ENCODE peak calls at places on chromosomes 11 and 22, in six cellular contexts. O, Q, L, X, W and D are unnamed samples.
A peak's percentile ranks its signal among the peaks of the same experiment; 100 is the strongest.

GRCh38 chr22:44839061-44839460 is 86.7 kb downstream of the ARHGAP8 start:
- DNase-seq in X (no peak), L (no peak), W (no peak), Q (no peak), O (no peak), D (no peak)

GRCh38 chr11:9250139-9250582 is 15.0 kb downstream of the DENND5A start:
- DNase-seq in W (no peak), O (no peak), X (no peak), L (no peak), Q (no peak), D (no peak)

GRCh38 chr11:109695696-109696095 is 273.7 kb downstream of the C11orf87 start:
- DNase-seq in X (no peak), L (no peak), Q (peak; percentile 10), W (no peak), O (no peak), D (peak; percentile 49)

GRCh38 chr11:12063251-12063650 is 47.1 kb upstream of the MICAL2 start:
- DNase-seq in L (no peak), X (no peak), Q (no peak), O (no peak), W (no peak), D (no peak)

GRCh38 chr22:37797874-37798500 is 9.7 kb upstream of the GCAT start:
- DNase-seq in W (no peak), Q (no peak), O (no peak), L (no peak), X (peak; percentile 18), D (no peak)

GRCh38 chr11:134063991-134064747 is 4.7 kb upstream of the JAM3 start:
- DNase-seq in X (no peak), O (no peak), W (peak; percentile 97), L (no peak), Q (no peak), D (no peak)

GRCh38 chr11:45028921-45029680 is 78.4 kb upstream of the TP53I11 start:
- DNase-seq in O (no peak), L (no peak), Q (no peak), X (peak; percentile 14), W (no peak), D (no peak)

GRCh38 chr11:64536396-64536935 is 54.6 kb upstream of the SLC22A12 start:
- DNase-seq in W (no peak), O (no peak), L (no peak), Q (peak; percentile 15), X (no peak), D (peak; percentile 20)

GRCh38 chr22:45418056-45418769 is 4.7 kb downstream of the RIBC2 start:
- DNase-seq in O (no peak), X (no peak), Q (no peak), L (no peak), W (no peak), D (no peak)

GRCh38 chr11:32658639-32659406 is 75.2 kb downstream of the EIF3M start:
- DNase-seq in L (no peak), O (no peak), X (no peak), Q (peak; percentile 53), W (no peak), D (no peak)

GRCh38 chr11:124799384-124800225 is 601 bp downstream of the MSANTD2 start:
- DNase-seq in X (peak; percentile 48), O (no peak), L (peak; percentile 55), Q (peak; percentile 18), W (peak; percentile 57), D (peak; percentile 56)
- H3K4ac ChIP-seq in X (peak overlapping the region; percentile 41), O (no peak overlapping the region), L (peak overlapping the region; percentile 95), Q (peak overlapping the region; percentile 84), W (peak overlapping the region; percentile 96), D (peak overlapping the region; percentile 84)

GRCh38 chr11:61007971-61008896 is 36.8 kb downstream of the CD6 start:
- DNase-seq in X (peak; percentile 93), Q (no peak), L (peak; percentile 30), O (peak; percentile 58), W (peak; percentile 60), D (no peak)
- H2AFZ ChIP-seq in X (no peak overlapping the region), Q (peak overlapping the region; percentile 54), L (peak overlapping the region; percentile 76), O (no peak overlapping the region), W (peak overlapping the region; percentile 67), D (no peak overlapping the region)

GRCh38 chr11:79414644-79415317 is 26.0 kb downstream of the TENM4 start:
- DNase-seq in Q (peak; percentile 81), X (no peak), W (no peak), L (no peak), O (no peak), D (peak; percentile 65)
- H3K79me1 ChIP-seq in Q (peaks cover 56% of the 10 kb centered on the region), X (no peaks in the 10 kb centered on the region), W (no peaks in the 10 kb centered on the region), L (peaks cover 2% of the 10 kb centered on the region), O (peaks cover 2% of the 10 kb centered on the region), D (no peaks in the 10 kb centered on the region)

GRCh38 chr11:123799438-123799837 is 6.7 kb downstream of the OR6M1 start:
- DNase-seq in W (no peak), Q (no peak), L (no peak), O (no peak), X (no peak), D (no peak)
- H3K4ac ChIP-seq in W (no peak overlapping the region), Q (no peak overlapping the region), L (no peak overlapping the region), O (no peak overlapping the region), X (no peak overlapping the region), D (no peak overlapping the region)

GRCh38 chr22:25366876-25367466 is 147.5 kb downstream of the CRYBB2 start:
- DNase-seq in O (no peak), Q (no peak), X (no peak), W (no peak), L (no peak), D (no peak)

GRCh38 chr22:25367756-25368155 is 148.3 kb downstream of the CRYBB2 start:
- DNase-seq in L (no peak), W (no peak), X (no peak), Q (no peak), O (no peak), D (no peak)

GRCh38 chr22:25368271-25368670 is 148.8 kb downstream of the CRYBB2 start:
- DNase-seq in L (no peak), X (no peak), W (no peak), Q (peak; percentile 77), O (no peak), D (peak; percentile 45)

GRCh38 chr22:25370322-25370721 is 150.9 kb downstream of the CRYBB2 start:
- DNase-seq in W (no peak), L (no peak), X (no peak), O (no peak), Q (no peak), D (no peak)

GRCh38 chr22:25369133-25369532 is 149.7 kb downstream of the CRYBB2 start:
- DNase-seq in X (no peak), W (no peak), O (no peak), Q (no peak), L (no peak), D (no peak)
- H2AFZ ChIP-seq in X (no peak overlapping the region), W (no peak overlapping the region), O (no peak overlapping the region), Q (no peak overlapping the region), L (no peak overlapping the region), D (no peak overlapping the region)

DNA sequence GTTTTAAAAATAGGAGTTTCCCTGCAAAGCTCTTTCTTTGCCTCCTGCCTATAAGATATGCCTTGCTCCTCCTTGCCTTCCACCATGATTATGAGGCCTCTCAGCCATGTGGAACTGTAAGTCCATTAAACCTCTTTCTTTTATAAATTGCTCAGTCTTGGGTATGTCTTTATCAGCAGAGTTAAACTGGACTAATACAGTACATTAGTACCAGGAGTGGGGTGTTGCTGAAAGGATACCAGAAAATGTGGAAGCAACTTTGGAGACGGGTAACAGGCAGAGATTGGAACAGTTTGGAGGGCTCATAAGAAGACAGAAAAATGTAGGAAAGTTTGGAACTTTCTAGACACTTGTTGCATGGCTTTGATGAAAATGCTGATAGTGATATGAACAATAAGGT is 709.9 kb downstream of the LUZP2 start:
- DNase-seq in O (no peak), Q (no peak), W (no peak), L (no peak), X (no peak), D (no peak)
- H3K79me1 ChIP-seq in O (no peaks in the 10 kb centered on the region), Q (no peaks in the 10 kb centered on the region), W (no peaks in the 10 kb centered on the region), L (no peaks in the 10 kb centered on the region), X (no peaks in the 10 kb centered on the region), D (no peaks in the 10 kb centered on the region)

GRCh38 chr22:20982563-20982882 is 426 bp downstream of the LZTR1 start:
- DNase-seq in O (no peak), L (no peak), X (no peak), W (no peak), Q (no peak), D (no peak)
- H3K4ac ChIP-seq in O (peak overlapping the region; percentile 44), L (no peak overlapping the region), X (no peak overlapping the region), W (no peak overlapping the region), Q (peak overlapping the region; percentile 88), D (peak overlapping the region; percentile 39)